ENCODE peak calls at places on chromosomes 11 and 22, in four cellular contexts. One of them, this sample, is unnamed.

GRCh38 chr22:21866821-21867527 is 471 bp downstream of the MAPK1 start:
- DNase-seq in HuH-7.5: no peak
- DNase-seq in stimulated activated CD4-positive, alpha-beta T cell treated with anti-CD3 and anti-CD28 coated beads, Interleukin-2, amount 100 ng/mL, for 48 hours: no peak
- DNase-seq in memory B cell: peak; percentile 10
- DNase-seq in this sample: no peak

GRCh38 chr11:122981388-122982264 is at the start of gene BSX:
- DNase-seq in HuH-7.5: peak; percentile 63
- DNase-seq in stimulated activated CD4-positive, alpha-beta T cell treated with anti-CD3 and anti-CD28 coated beads, Interleukin-2, amount 100 ng/mL, for 48 hours: peak; percentile 68
- DNase-seq in memory B cell: peak; percentile 32
- DNase-seq in this sample: no peak

GRCh38 chr22:31933816-31934482 is 10.4 kb upstream of the YWHAH start:
- DNase-seq in stimulated activated CD4-positive, alpha-beta T cell treated with anti-CD3 and anti-CD28 coated beads, Interleukin-2, amount 100 ng/mL, for 48 hours: no peak
- DNase-seq in HuH-7.5: no peak
- DNase-seq in memory B cell: no peak
- DNase-seq in this sample: no peak

GRCh38 chr11:107683807-107684206 is 28.0 kb downstream of the SLN start:
- DNase-seq in stimulated activated CD4-positive, alpha-beta T cell treated with anti-CD3 and anti-CD28 coated beads, Interleukin-2, amount 100 ng/mL, for 48 hours: no peak
- DNase-seq in memory B cell: no peak
- DNase-seq in HuH-7.5: peak; percentile 6
- DNase-seq in this sample: no peak

GRCh38 chr11:118341749-118342489 is 586 bp downstream of the CD3D start:
- DNase-seq in memory B cell: no peak
- DNase-seq in HuH-7.5: no peak
- DNase-seq in stimulated activated CD4-positive, alpha-beta T cell treated with anti-CD3 and anti-CD28 coated beads, Interleukin-2, amount 100 ng/mL, for 48 hours: no peak
- DNase-seq in this sample: no peak

GRCh38 chr11:75272391-75272790 is 31.8 kb downstream of the TPBGL start:
- DNase-seq in HuH-7.5: no peak
- DNase-seq in memory B cell: no peak
- DNase-seq in stimulated activated CD4-positive, alpha-beta T cell treated with anti-CD3 and anti-CD28 coated beads, Interleukin-2, amount 100 ng/mL, for 48 hours: no peak
- DNase-seq in this sample: no peak

GRCh38 chr22:39208013-39208680 is 36.6 kb downstream of the PDGFB start:
- DNase-seq in memory B cell: no peak
- DNase-seq in HuH-7.5: no peak
- DNase-seq in stimulated activated CD4-positive, alpha-beta T cell treated with anti-CD3 and anti-CD28 coated beads, Interleukin-2, amount 100 ng/mL, for 48 hours: no peak
- DNase-seq in this sample: no peak

GRCh38 chr11:83410605-83411565 is 124.7 kb upstream of the CCDC90B start:
- DNase-seq in stimulated activated CD4-positive, alpha-beta T cell treated with anti-CD3 and anti-CD28 coated beads, Interleukin-2, amount 100 ng/mL, for 48 hours: no peak
- DNase-seq in HuH-7.5: no peak
- DNase-seq in memory B cell: no peak
- DNase-seq in this sample: no peak

GRCh38 chr11:19846654-19847330 is 134.2 kb downstream of the NAV2 start:
- DNase-seq in HuH-7.5: no peak
- DNase-seq in stimulated activated CD4-positive, alpha-beta T cell treated with anti-CD3 and anti-CD28 coated beads, Interleukin-2, amount 100 ng/mL, for 48 hours: no peak
- DNase-seq in memory B cell: no peak
- DNase-seq in this sample: no peak

GRCh38 chr11:73184953-73185671 is 33.0 kb upstream of the P2RY2 start:
- DNase-seq in HuH-7.5: peak; percentile 63
- DNase-seq in memory B cell: peak; percentile 51
- DNase-seq in stimulated activated CD4-positive, alpha-beta T cell treated with anti-CD3 and anti-CD28 coated beads, Interleukin-2, amount 100 ng/mL, for 48 hours: peak; percentile 59
- DNase-seq in this sample: no peak

GRCh38 chr11:15716550-15716949 is 601.8 kb downstream of the INSC start:
- DNase-seq in stimulated activated CD4-positive, alpha-beta T cell treated with anti-CD3 and anti-CD28 coated beads, Interleukin-2, amount 100 ng/mL, for 48 hours: no peak
- DNase-seq in memory B cell: no peak
- DNase-seq in HuH-7.5: no peak
- DNase-seq in this sample: no peak

GRCh38 chr11:47565340-47566165 is at the start of gene PTPMT1:
- DNase-seq in stimulated activated CD4-positive, alpha-beta T cell treated with anti-CD3 and anti-CD28 coated beads, Interleukin-2, amount 100 ng/mL, for 48 hours: peak; percentile 67
- DNase-seq in HuH-7.5: peak; percentile 57
- DNase-seq in memory B cell: peak; percentile 45
- DNase-seq in this sample: peak; percentile 19

GRCh38 chr11:68932933-68933577 is 29.4 kb downstream of the IGHMBP2 start:
- DNase-seq in stimulated activated CD4-positive, alpha-beta T cell treated with anti-CD3 and anti-CD28 coated beads, Interleukin-2, amount 100 ng/mL, for 48 hours: no peak
- DNase-seq in HuH-7.5: no peak
- DNase-seq in memory B cell: no peak
- DNase-seq in this sample: no peak

GRCh38 chr11:130405428-130405827 is 23.0 kb downstream of the ADAMTS8 start:
- DNase-seq in stimulated activated CD4-positive, alpha-beta T cell treated with anti-CD3 and anti-CD28 coated beads, Interleukin-2, amount 100 ng/mL, for 48 hours: no peak
- DNase-seq in memory B cell: no peak
- DNase-seq in HuH-7.5: no peak
- DNase-seq in this sample: no peak

GRCh38 chr11:120657306-120658070 is 145.9 kb downstream of the GRIK4 start:
- DNase-seq in stimulated activated CD4-positive, alpha-beta T cell treated with anti-CD3 and anti-CD28 coated beads, Interleukin-2, amount 100 ng/mL, for 48 hours: no peak
- DNase-seq in HuH-7.5: no peak
- DNase-seq in memory B cell: no peak
- DNase-seq in this sample: no peak

GRCh38 chr22:42743501-42743991 is 22.9 kb upstream of the A4GALT start:
- DNase-seq in stimulated activated CD4-positive, alpha-beta T cell treated with anti-CD3 and anti-CD28 coated beads, Interleukin-2, amount 100 ng/mL, for 48 hours: no peak
- DNase-seq in HuH-7.5: no peak
- DNase-seq in memory B cell: no peak
- DNase-seq in this sample: no peak

GRCh38 chr11:63610604-63611394 is 3.4 kb downstream of the PLAAT3 start:
- DNase-seq in HuH-7.5: no peak
- DNase-seq in memory B cell: no peak
- DNase-seq in stimulated activated CD4-positive, alpha-beta T cell treated with anti-CD3 and anti-CD28 coated beads, Interleukin-2, amount 100 ng/mL, for 48 hours: no peak
- DNase-seq in this sample: no peak

GRCh38 chr22:34851918-34852662 is 213.9 kb upstream of the ISX start:
- DNase-seq in memory B cell: no peak
- DNase-seq in HuH-7.5: no peak
- DNase-seq in stimulated activated CD4-positive, alpha-beta T cell treated with anti-CD3 and anti-CD28 coated beads, Interleukin-2, amount 100 ng/mL, for 48 hours: no peak
- DNase-seq in this sample: no peak

GRCh38 chr11:77072851-77073327 is 6.1 kb downstream of the CAPN5 start:
- DNase-seq in memory B cell: no peak
- DNase-seq in HuH-7.5: no peak
- DNase-seq in stimulated activated CD4-positive, alpha-beta T cell treated with anti-CD3 and anti-CD28 coated beads, Interleukin-2, amount 100 ng/mL, for 48 hours: no peak
- DNase-seq in this sample: no peak

GRCh38 chr11:128210148-128210940 is 377.0 kb downstream of the ETS1 start:
- DNase-seq in HuH-7.5: no peak
- DNase-seq in stimulated activated CD4-positive, alpha-beta T cell treated with anti-CD3 and anti-CD28 coated beads, Interleukin-2, amount 100 ng/mL, for 48 hours: no peak
- DNase-seq in memory B cell: no peak
- DNase-seq in this sample: no peak

GRCh38 chr11:121767433-121767832 is 314.7 kb upstream of the SORL1-AS1 start:
- DNase-seq in stimulated activated CD4-positive, alpha-beta T cell treated with anti-CD3 and anti-CD28 coated beads, Interleukin-2, amount 100 ng/mL, for 48 hours: no peak
- DNase-seq in memory B cell: peak; percentile 10
- DNase-seq in HuH-7.5: no peak
- DNase-seq in this sample: no peak

GRCh38 chr11:6667733-6668374 is 12.2 kb upstream of the DCHS1 start:
- DNase-seq in HuH-7.5: no peak
- DNase-seq in stimulated activated CD4-positive, alpha-beta T cell treated with anti-CD3 and anti-CD28 coated beads, Interleukin-2, amount 100 ng/mL, for 48 hours: no peak
- DNase-seq in memory B cell: peak; percentile 54
- DNase-seq in this sample: no peak

GRCh38 chr11:95108159-95108611 is 18.5 kb downstream of the ENDOD1 start:
- DNase-seq in memory B cell: no peak
- DNase-seq in HuH-7.5: no peak
- DNase-seq in stimulated activated CD4-positive, alpha-beta T cell treated with anti-CD3 and anti-CD28 coated beads, Interleukin-2, amount 100 ng/mL, for 48 hours: no peak
- DNase-seq in this sample: no peak

GRCh38 chr11:101707477-101707876 is 123.7 kb upstream of the TRPC6 start:
- DNase-seq in stimulated activated CD4-positive, alpha-beta T cell treated with anti-CD3 and anti-CD28 coated beads, Interleukin-2, amount 100 ng/mL, for 48 hours: no peak
- DNase-seq in HuH-7.5: no peak
- DNase-seq in memory B cell: no peak
- DNase-seq in this sample: no peak

GRCh38 chr11:134761361-134761760 is 349.3 kb upstream of the B3GAT1 start:
- DNase-seq in HuH-7.5: no peak
- DNase-seq in stimulated activated CD4-positive, alpha-beta T cell treated with anti-CD3 and anti-CD28 coated beads, Interleukin-2, amount 100 ng/mL, for 48 hours: no peak
- DNase-seq in memory B cell: no peak
- DNase-seq in this sample: no peak

GRCh38 chr11:45322891-45323597 is 36.9 kb upstream of the SYT13 start:
- DNase-seq in memory B cell: no peak
- DNase-seq in stimulated activated CD4-positive, alpha-beta T cell treated with anti-CD3 and anti-CD28 coated beads, Interleukin-2, amount 100 ng/mL, for 48 hours: no peak
- DNase-seq in HuH-7.5: no peak
- DNase-seq in this sample: no peak

GRCh38 chr22:47139790-47140119 is 377.3 kb downstream of the TBC1D22A start:
- DNase-seq in stimulated activated CD4-positive, alpha-beta T cell treated with anti-CD3 and anti-CD28 coated beads, Interleukin-2, amount 100 ng/mL, for 48 hours: no peak
- DNase-seq in memory B cell: no peak
- DNase-seq in HuH-7.5: no peak
- DNase-seq in this sample: no peak

GRCh38 chr11:125370561-125371389 is 125.3 kb downstream of the FEZ1 start:
- DNase-seq in HuH-7.5: no peak
- DNase-seq in stimulated activated CD4-positive, alpha-beta T cell treated with anti-CD3 and anti-CD28 coated beads, Interleukin-2, amount 100 ng/mL, for 48 hours: no peak
- DNase-seq in memory B cell: no peak
- DNase-seq in this sample: no peak

GRCh38 chr11:56967726-56968125 is 21.0 kb upstream of the OR5AK2 start:
- DNase-seq in stimulated activated CD4-positive, alpha-beta T cell treated with anti-CD3 and anti-CD28 coated beads, Interleukin-2, amount 100 ng/mL, for 48 hours: no peak
- DNase-seq in memory B cell: no peak
- DNase-seq in HuH-7.5: no peak
- DNase-seq in this sample: no peak

GRCh38 chr11:77548552-77549439 is 41.0 kb upstream of the AQP11 start:
- DNase-seq in HuH-7.5: no peak
- DNase-seq in stimulated activated CD4-positive, alpha-beta T cell treated with anti-CD3 and anti-CD28 coated beads, Interleukin-2, amount 100 ng/mL, for 48 hours: no peak
- DNase-seq in memory B cell: no peak
- DNase-seq in this sample: no peak

GRCh38 chr11:10599388-10600175 is 31.1 kb upstream of the LYVE1 start:
- DNase-seq in memory B cell: no peak
- DNase-seq in stimulated activated CD4-positive, alpha-beta T cell treated with anti-CD3 and anti-CD28 coated beads, Interleukin-2, amount 100 ng/mL, for 48 hours: no peak
- DNase-seq in HuH-7.5: no peak
- DNase-seq in this sample: no peak

GRCh38 chr22:50641696-50642607 is 14.0 kb upstream of the ARSA start:
- DNase-seq in HuH-7.5: peak; percentile 57
- DNase-seq in memory B cell: no peak
- DNase-seq in stimulated activated CD4-positive, alpha-beta T cell treated with anti-CD3 and anti-CD28 coated beads, Interleukin-2, amount 100 ng/mL, for 48 hours: no peak
- DNase-seq in this sample: peak; percentile 35

GRCh38 chr11:46485852-46486443 is 94.4 kb upstream of the CHRM4 start:
- DNase-seq in HuH-7.5: no peak
- DNase-seq in memory B cell: no peak
- DNase-seq in stimulated activated CD4-positive, alpha-beta T cell treated with anti-CD3 and anti-CD28 coated beads, Interleukin-2, amount 100 ng/mL, for 48 hours: no peak
- DNase-seq in this sample: no peak

GRCh38 chr11:1917523-1918435 is 1.7 kb upstream of the TNNT3 start:
- DNase-seq in stimulated activated CD4-positive, alpha-beta T cell treated with anti-CD3 and anti-CD28 coated beads, Interleukin-2, amount 100 ng/mL, for 48 hours: no peak
- DNase-seq in HuH-7.5: no peak
- DNase-seq in memory B cell: no peak
- DNase-seq in this sample: no peak

GRCh38 chr11:92131289-92131890 is 93.2 kb upstream of the FAT3 start:
- DNase-seq in stimulated activated CD4-positive, alpha-beta T cell treated with anti-CD3 and anti-CD28 coated beads, Interleukin-2, amount 100 ng/mL, for 48 hours: no peak
- DNase-seq in memory B cell: no peak
- DNase-seq in HuH-7.5: no peak
- DNase-seq in this sample: no peak